ENCODE peak calls at places on chromosomes 1 and 21, in seven cellular contexts. Q is CD8-positive, alpha-beta T cell; I is CD8-positive, alpha-beta memory T cell; X is A549; E is esophagus squamous epithelium; M is upper lobe of right lung; W is GM23248. S is an unnamed sample. For H3K4me1, the result is how much of the 10 kb centered on the place peaks cover.

GRCh38 chr1:2526824-2527552 is 592 bp upstream of the PANK4 start:
- DNase-seq in Q (no peak), I (peak), X (no peak), E (no peak), M (no peak), W (peak), S (no peak)

GRCh38 chr1:45263132-45263531 is 56.7 kb upstream of the ZSWIM5 start:
- DNase-seq in Q (no peak), I (no peak), X (no peak), E (no peak), M (no peak), W (no peak), S (no peak)

GRCh38 chr1:226635456-226635941 is 86.9 kb downstream of the STUM start:
- DNase-seq in Q (no peak), I (no peak), X (no peak), E (no peak), M (peak), W (no peak), S (no peak)

GRCh38 chr21:25005388-25005787 is 601.9 kb downstream of the MRPL39 start:
- DNase-seq in Q (no peak), I (no peak), X (no peak), E (no peak), M (no peak), W (peak), S (no peak)

GRCh38 chr21:43279578-43279894 is 110.7 kb downstream of the CRYAA start:
- DNase-seq in Q (no peak), I (no peak), X (no peak), E (no peak), M (peak), W (no peak), S (peak)

GRCh38 chr1:52905376-52905698 is 16.2 kb downstream of the ECHDC2 start:
- DNase-seq in Q (no peak), I (no peak), X (no peak), E (no peak), M (no peak), W (no peak), S (no peak)

GRCh38 chr1:14915356-14916054 is 238.0 kb upstream of the TMEM51 start:
- DNase-seq in Q (no peak), I (peak), X (peak), E (no peak), M (no peak), W (peak), S (no peak)

GRCh38 chr1:221548942-221549341 is 192.9 kb downstream of the DUSP10 start:
- DNase-seq in Q (no peak), I (no peak), X (no peak), E (no peak), M (no peak), W (no peak), S (no peak)

GRCh38 chr1:91400133-91400725 is 4.4 kb downstream of the HFM1 start:
- DNase-seq in Q (no peak), I (no peak), X (peak), E (no peak), M (no peak), W (peak), S (peak)

GRCh38 chr1:22751124-22751531 is 40.5 kb downstream of the EPHB2 start:
- DNase-seq in Q (no peak), I (no peak), X (no peak), E (no peak), M (no peak), W (no peak), S (no peak)

GRCh38 chr1:17061486-17062271 is 7.8 kb upstream of the SDHB start:
- DNase-seq in Q (no peak), I (no peak), X (no peak), E (no peak), M (no peak), W (no peak), S (no peak)

GRCh38 chr1:18190598-18190997 is 83.0 kb downstream of the IGSF21 start:
- DNase-seq in Q (no peak), I (no peak), X (no peak), E (no peak), M (no peak), W (no peak), S (no peak)

GRCh38 chr1:150576794-150577556 is 2.4 kb downstream of the MCL1 start:
- DNase-seq in Q (no peak), I (no peak), X (no peak), E (no peak), M (peak), W (peak), S (no peak)

GRCh38 chr1:15388201-15388880 is 21.3 kb upstream of the EFHD2 start:
- DNase-seq in Q (no peak), I (no peak), X (no peak), E (no peak), M (no peak), W (no peak), S (no peak)

GRCh38 chr1:41314781-41315481 is 46.3 kb upstream of the FOXO6 start:
- DNase-seq in Q (no peak), I (no peak), X (no peak), E (no peak), M (no peak), W (peak), S (no peak)

GRCh38 chr1:159211331-159212136 is 6.9 kb downstream of the ACKR1 start:
- DNase-seq in Q (peak), I (peak), X (no peak), E (no peak), M (no peak), W (peak), S (no peak)

GRCh38 chr1:20551945-20552727 is at the start of gene FAM43B:
- DNase-seq in Q (no peak), I (no peak), X (peak), E (no peak), M (peak), W (peak), S (peak)

GRCh38 chr1:20555758-20556120 is 3.4 kb downstream of the FAM43B start:
- DNase-seq in Q (no peak), I (no peak), X (no peak), E (no peak), M (no peak), W (no peak), S (no peak)

GRCh38 chr1:20551161-20551560 is 1.2 kb upstream of the FAM43B start:
- DNase-seq in Q (no peak), I (no peak), X (no peak), E (no peak), M (no peak), W (no peak), S (no peak)

GRCh38 chr1:20555025-20555757 is 2.8 kb downstream of the FAM43B start:
- DNase-seq in Q (no peak), I (no peak), X (no peak), E (no peak), M (no peak), W (peak), S (no peak)

GRCh38 chr1:20552728-20553571 is 577 bp downstream of the FAM43B start:
- DNase-seq in Q (no peak), I (no peak), X (peak), E (no peak), M (no peak), W (peak), S (peak)
- H3K27ac ChIP-seq in Q (no peak), I (no peak), X (peak), E (no peak), M (no peak), W (no peak), S (no peak)

DNA sequence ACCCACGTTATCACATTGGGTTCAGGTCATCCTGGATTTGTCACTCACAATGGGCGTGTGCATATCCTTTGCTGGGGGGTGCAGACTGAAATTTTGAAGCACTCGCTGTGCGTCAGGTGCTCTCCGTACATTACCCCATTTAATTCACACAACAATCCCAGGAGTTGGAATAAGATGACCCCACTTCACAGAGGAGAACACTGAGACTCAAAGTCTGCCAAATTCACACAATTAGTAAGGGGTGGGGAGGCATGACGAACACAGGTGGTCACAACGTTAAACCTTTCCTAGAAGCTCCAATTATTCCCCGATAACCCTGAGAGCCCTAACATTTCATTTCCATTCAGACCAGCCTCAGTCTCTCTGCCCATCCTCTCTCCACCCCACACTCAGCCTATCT is 3.8 kb upstream of the S100A2 start:
- DNase-seq in Q (no peak), I (no peak), X (no peak), E (no peak), M (no peak), W (no peak), S (no peak)
- H3K4me1 ChIP-seq in Q (under half), I (under half), X (under half), E (under half), M (under half), W (half or more), S (under half)

GRCh38 chr1:205398586-205398985 is 23.3 kb downstream of the LEMD1 start:
- DNase-seq in Q (no peak), I (no peak), X (no peak), E (no peak), M (no peak), W (no peak), S (no peak)
- H3K27ac ChIP-seq in Q (no peak), I (no peak), X (no peak), E (no peak), M (no peak), W (no peak), S (no peak)

GRCh38 chr1:55167224-55167623 is 47.9 kb downstream of the USP24 start:
- DNase-seq in Q (no peak), I (no peak), X (no peak), E (no peak), M (no peak), W (no peak), S (no peak)

GRCh38 chr1:55169126-55169525 is 46.0 kb downstream of the USP24 start:
- DNase-seq in Q (no peak), I (no peak), X (no peak), E (no peak), M (no peak), W (no peak), S (no peak)

GRCh38 chr1:55164906-55165305 is 50.3 kb downstream of the USP24 start:
- DNase-seq in Q (no peak), I (no peak), X (no peak), E (no peak), M (no peak), W (no peak), S (no peak)

GRCh38 chr1:55170426-55170825 is 44.7 kb downstream of the USP24 start:
- DNase-seq in Q (no peak), I (no peak), X (no peak), E (no peak), M (no peak), W (no peak), S (no peak)

GRCh38 chr1:55168353-55168752 is 46.8 kb downstream of the USP24 start:
- DNase-seq in Q (no peak), I (no peak), X (no peak), E (no peak), M (no peak), W (no peak), S (no peak)
- H3K4me1 ChIP-seq in Q (under half), I (under half), X (under half), E (under half), M (under half), W (under half), S (under half)

DNA sequence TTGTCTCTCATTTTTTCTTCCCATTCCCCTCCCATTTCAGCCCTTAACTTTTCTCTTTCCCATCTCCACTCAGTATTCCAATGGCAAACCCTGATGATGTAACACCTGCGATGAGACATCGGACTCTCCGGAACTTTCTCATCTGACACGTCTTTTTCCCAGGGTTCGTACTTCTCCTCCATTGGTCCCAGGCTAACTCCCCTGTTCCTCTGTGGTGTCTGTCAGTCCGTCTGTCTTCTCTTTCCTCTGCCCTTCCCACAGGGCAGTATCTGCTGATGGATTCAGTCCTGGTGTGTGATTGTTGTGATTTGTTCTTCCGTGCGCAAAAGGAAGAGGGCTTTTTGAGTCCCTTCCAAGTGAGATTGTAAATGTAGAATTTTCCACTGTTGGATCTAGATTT is 27.7 kb downstream of the VANGL2 start:
- DNase-seq in Q (no peak), I (no peak), X (no peak), E (no peak), M (no peak), W (no peak), S (no peak)
- H3K27ac ChIP-seq in Q (peak), I (peak), X (no peak), E (no peak), M (no peak), W (no peak), S (no peak)

GRCh38 chr1:46615088-46615487 is 1.5 kb downstream of the MOB3C start:
- DNase-seq in Q (no peak), I (no peak), X (no peak), E (no peak), M (no peak), W (no peak), S (no peak)

GRCh38 chr1:46614604-46614984 is 2.0 kb downstream of the MOB3C start:
- DNase-seq in Q (no peak), I (no peak), X (no peak), E (no peak), M (no peak), W (no peak), S (no peak)

GRCh38 chr1:46617108-46617694 is 590 bp upstream of the MOB3C start:
- DNase-seq in Q (no peak), I (no peak), X (no peak), E (no peak), M (no peak), W (no peak), S (no peak)

GRCh38 chr1:46616277-46617107 is at the start of gene MOB3C:
- DNase-seq in Q (no peak), I (peak), X (peak), E (peak), M (peak), W (peak), S (peak)

GRCh38 chr1:46615735-46616134 is 876 bp downstream of the MOB3C start:
- DNase-seq in Q (no peak), I (no peak), X (no peak), E (no peak), M (no peak), W (peak), S (no peak)
- H3K4me1 ChIP-seq in Q (half or more), I (half or more), X (under half), E (half or more), M (half or more), W (under half), S (under half)

GRCh38 chr1:173049327-173049639 is 1.5 kb downstream of the TNFSF18 start:
- DNase-seq in Q (no peak), I (no peak), X (no peak), E (no peak), M (no peak), W (no peak), S (no peak)
- H3K27ac ChIP-seq in Q (no peak), I (no peak), X (no peak), E (peak), M (no peak), W (no peak), S (no peak)

S was measured in right cardiac atrium.